ENCODE peak calls at places on chromosomes 3 and 15, in ten cellular contexts. E is breast epithelium, K is mucosa of descending colon, P is left ventricle myocardium inferior, W is cardiac fibroblast, Q is coronary artery, S is heart left ventricle, J is fibroblast of the aortic adventitia, L is mammary epithelial cell, I is HL-60. Y is an unnamed sample.

GRCh38 chr15:48858401-48858800 is 19.5 kb upstream of the EID1 start:
- DNase-seq in E (no peak), K (no peak), P (no peak), W (peak), Q (no peak), S (no peak), J (peak), L (peak), I (no peak), Y (peak)

GRCh38 chr3:187101184-187102072 is 37.9 kb downstream of the RPL39L start:
- DNase-seq in E (peak), K (peak), P (peak), W (peak), Q (peak), S (peak), J (peak), L (peak), I (peak), Y (peak)

GRCh38 chr3:127532561-127533203 is 57.9 kb downstream of the TPRA1 start:
- DNase-seq in E (no peak), K (no peak), P (no peak), W (no peak), Q (peak), S (no peak), J (no peak), L (no peak), I (no peak), Y (no peak)

GRCh38 chr3:171315919-171316318 is 144.3 kb downstream of the TNIK start:
- DNase-seq in E (no peak), K (no peak), P (no peak), W (no peak), Q (no peak), S (no peak), J (no peak), L (no peak), I (no peak), Y (no peak)

GRCh38 chr15:32683906-32684584 is 33.8 kb upstream of the GREM1 start:
- DNase-seq in E (no peak), K (no peak), P (no peak), W (peak), Q (no peak), S (no peak), J (peak), L (peak), I (peak), Y (peak)

GRCh38 chr15:38076806-38077205 is 142.4 kb downstream of the TMCO5A start:
- DNase-seq in E (no peak), K (no peak), P (no peak), W (no peak), Q (no peak), S (no peak), J (no peak), L (no peak), I (no peak), Y (no peak)

GRCh38 chr3:43413676-43414368 is 127.5 kb downstream of the SNRK start:
- DNase-seq in E (no peak), K (no peak), P (no peak), W (peak), Q (no peak), S (no peak), J (no peak), L (no peak), I (no peak), Y (no peak)

GRCh38 chr3:151058742-151059141 is 26.7 kb upstream of the MED12L start:
- DNase-seq in E (no peak), K (no peak), P (no peak), W (no peak), Q (no peak), S (no peak), J (no peak), L (no peak), I (no peak), Y (no peak)

GRCh38 chr3:46576899-46577298 is 10.8 kb upstream of the LRRC2 start:
- DNase-seq in E (no peak), K (no peak), P (no peak), W (no peak), Q (no peak), S (no peak), J (no peak), L (no peak), I (no peak), Y (no peak)

GRCh38 chr3:11198070-11198469 is 43.8 kb downstream of the HRH1 start:
- DNase-seq in E (no peak), K (no peak), P (no peak), W (no peak), Q (no peak), S (no peak), J (no peak), L (no peak), I (no peak), Y (no peak)

GRCh38 chr3:42194943-42195510 is 71.0 kb downstream of the CCK start:
- DNase-seq in E (no peak), K (no peak), P (no peak), W (no peak), Q (no peak), S (no peak), J (no peak), L (no peak), I (no peak), Y (no peak)

GRCh38 chr15:80489030-80489594 is 84.9 kb downstream of the ARNT2 start:
- DNase-seq in E (no peak), K (no peak), P (no peak), W (peak), Q (no peak), S (no peak), J (peak), L (no peak), I (no peak), Y (peak)

GRCh38 chr3:37125195-37125594 is 49.2 kb downstream of the LRRFIP2 start:
- DNase-seq in E (no peak), K (peak), P (no peak), W (no peak), Q (no peak), S (no peak), J (no peak), L (no peak), I (no peak), Y (no peak)

GRCh38 chr3:47425383-47425778 is 44.6 kb downstream of the PTPN23 start:
- DNase-seq in E (no peak), K (no peak), P (no peak), W (no peak), Q (no peak), S (no peak), J (no peak), L (no peak), I (no peak), Y (no peak)

GRCh38 chr3:44125241-44125640 is 116.4 kb upstream of the TOPAZ1 start:
- DNase-seq in E (no peak), K (no peak), P (no peak), W (peak), Q (no peak), S (no peak), J (peak), L (no peak), I (no peak), Y (peak)

GRCh38 chr15:70099966-70100494 is 2.3 kb upstream of the TLE3 start:
- DNase-seq in E (no peak), K (no peak), P (no peak), W (no peak), Q (no peak), S (no peak), J (no peak), L (no peak), I (peak), Y (no peak)

GRCh38 chr3:181709537-181710279 is 2.0 kb upstream of the SOX2 start:
- DNase-seq in E (no peak), K (peak), P (peak), W (peak), Q (no peak), S (peak), J (peak), L (peak), I (peak), Y (peak)

GRCh38 chr3:132881756-132882409 is 156.3 kb upstream of the TMEM108 start:
- DNase-seq in E (no peak), K (no peak), P (no peak), W (no peak), Q (no peak), S (no peak), J (no peak), L (no peak), I (no peak), Y (no peak)

GRCh38 chr3:146953523-146954125 is 348.5 kb upstream of the PLSCR5 start:
- DNase-seq in E (no peak), K (no peak), P (no peak), W (no peak), Q (no peak), S (no peak), J (peak), L (no peak), I (no peak), Y (peak)

GRCh38 chr3:46087871-46088270 is 60.6 kb upstream of the XCR1 start:
- DNase-seq in E (no peak), K (no peak), P (no peak), W (peak), Q (no peak), S (no peak), J (peak), L (no peak), I (peak), Y (peak)

GRCh38 chr3:114552527-114552812 is 258.6 kb downstream of the TIGIT start:
- DNase-seq in E (no peak), K (no peak), P (no peak), W (no peak), Q (no peak), S (no peak), J (peak), L (no peak), I (no peak), Y (no peak)

GRCh38 chr3:159593927-159594605 is 394.6 kb upstream of the IL12A start:
- DNase-seq in E (no peak), K (no peak), P (no peak), W (peak), Q (no peak), S (no peak), J (no peak), L (no peak), I (no peak), Y (no peak)
- H3K4me3 ChIP-seq in E (no peak), K (no peak), P (no peak), W (no peak), Q (no peak), S (no peak), J (no peak), L (no peak), I (no peak), Y (no peak)

GRCh38 chr3:12484198-12484982 is at the start of gene TSEN2:
- DNase-seq in E (peak), K (peak), P (peak), W (peak), Q (peak), S (peak), J (peak), L (peak), I (peak), Y (peak)
- TF ChIP-seq CTCF in E (no peak), K (peak), P (peak), W (no peak), Q (no peak), S (peak), J (peak), L (no peak), I (no peak), Y (peak)

GRCh38 chr15:36898522-36899126 is 201.7 kb downstream of the MEIS2 start:
- DNase-seq in E (no peak), K (no peak), P (no peak), W (no peak), Q (no peak), S (no peak), J (no peak), L (no peak), I (no peak), Y (no peak)

GRCh38 chr15:36901012-36901411 is 199.3 kb downstream of the MEIS2 start:
- DNase-seq in E (no peak), K (no peak), P (no peak), W (no peak), Q (no peak), S (no peak), J (no peak), L (no peak), I (no peak), Y (no peak)

GRCh38 chr15:36899696-36900095 is 200.7 kb downstream of the MEIS2 start:
- DNase-seq in E (no peak), K (no peak), P (no peak), W (no peak), Q (no peak), S (no peak), J (peak), L (no peak), I (no peak), Y (no peak)

GRCh38 chr15:36896949-36897348 is 203.4 kb downstream of the MEIS2 start:
- DNase-seq in E (no peak), K (no peak), P (no peak), W (no peak), Q (no peak), S (no peak), J (no peak), L (no peak), I (no peak), Y (no peak)

DNA sequence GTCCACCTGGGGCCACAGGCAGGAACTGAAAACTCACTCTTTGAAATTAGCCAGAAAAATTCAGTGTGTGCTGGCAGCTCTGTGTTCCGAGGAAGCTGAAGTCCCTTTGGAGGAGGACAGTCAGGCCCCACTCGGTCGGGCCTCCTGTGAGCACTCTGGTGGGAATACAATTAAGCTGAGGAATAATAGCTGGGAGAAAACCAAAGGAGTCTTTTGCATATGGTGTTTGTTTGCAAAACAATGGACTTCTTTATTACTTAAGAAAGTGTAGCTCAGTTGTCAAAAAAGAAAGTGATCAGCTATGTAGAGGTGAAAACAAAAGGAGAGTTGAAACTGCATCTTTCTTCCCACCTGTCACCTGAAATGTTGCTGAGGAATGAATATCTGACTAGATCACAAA is 202.5 kb downstream of the MEIS2 start:
- DNase-seq in E (no peak), K (no peak), P (no peak), W (no peak), Q (no peak), S (no peak), J (no peak), L (no peak), I (no peak), Y (no peak)
- H3K4me3 ChIP-seq in E (no peak), K (no peak), P (no peak), W (no peak), Q (no peak), S (no peak), J (no peak), L (no peak), I (no peak), Y (no peak)

GRCh38 chr3:128621931-128622330 is 28.7 kb downstream of the RPN1 start:
- DNase-seq in E (no peak), K (no peak), P (no peak), W (no peak), Q (no peak), S (no peak), J (no peak), L (no peak), I (no peak), Y (no peak)

GRCh38 chr3:128621234-128621633 is 29.4 kb downstream of the RPN1 start:
- DNase-seq in E (no peak), K (no peak), P (no peak), W (no peak), Q (no peak), S (no peak), J (no peak), L (no peak), I (no peak), Y (no peak)

GRCh38 chr3:128623762-128624176 is 26.8 kb downstream of the RPN1 start:
- DNase-seq in E (no peak), K (no peak), P (no peak), W (peak), Q (no peak), S (no peak), J (peak), L (no peak), I (no peak), Y (peak)

GRCh38 chr3:128624526-128625138 is 26.0 kb downstream of the RPN1 start:
- DNase-seq in E (no peak), K (no peak), P (no peak), W (peak), Q (no peak), S (no peak), J (no peak), L (no peak), I (no peak), Y (no peak)

GRCh38 chr3:128625409-128625945 is 25.1 kb downstream of the RPN1 start:
- DNase-seq in E (no peak), K (no peak), P (no peak), W (no peak), Q (no peak), S (no peak), J (no peak), L (no peak), I (no peak), Y (no peak)
- TF ChIP-seq CTCF in E (no peak), K (no peak), P (no peak), W (no peak), Q (no peak), S (no peak), J (no peak), L (no peak), I (no peak), Y (no peak)

DNA sequence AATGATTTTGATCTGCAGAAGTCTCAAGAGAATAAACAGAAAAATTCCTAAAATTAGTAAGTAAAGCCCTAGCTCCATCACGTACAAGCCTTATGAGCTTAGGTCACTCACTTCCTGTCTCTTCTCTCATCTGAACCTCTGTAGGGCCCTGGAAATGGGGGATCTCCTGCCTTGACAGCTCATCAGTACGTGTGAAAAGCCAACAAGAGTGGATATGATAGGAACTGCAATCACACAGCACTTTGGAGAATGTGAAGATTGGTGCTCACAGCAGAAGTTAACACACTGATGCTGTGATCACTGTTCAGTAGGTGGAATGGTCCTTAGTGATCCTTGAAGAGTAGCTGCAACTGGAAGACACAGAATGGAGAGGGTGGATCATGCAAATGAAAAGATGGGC is 27.8 kb upstream of the ALDH1L1 start:
- DNase-seq in E (no peak), K (no peak), P (no peak), W (no peak), Q (no peak), S (no peak), J (no peak), L (no peak), I (no peak), Y (peak)
- H3K4me3 ChIP-seq in E (no peak), K (no peak), P (no peak), W (no peak), Q (no peak), S (no peak), J (no peak), L (no peak), I (no peak), Y (no peak)

GRCh38 chr15:50009634-50010033 is 109.4 kb downstream of the ATP8B4 start:
- DNase-seq in E (no peak), K (peak), P (no peak), W (no peak), Q (no peak), S (no peak), J (no peak), L (no peak), I (no peak), Y (no peak)

DNA sequence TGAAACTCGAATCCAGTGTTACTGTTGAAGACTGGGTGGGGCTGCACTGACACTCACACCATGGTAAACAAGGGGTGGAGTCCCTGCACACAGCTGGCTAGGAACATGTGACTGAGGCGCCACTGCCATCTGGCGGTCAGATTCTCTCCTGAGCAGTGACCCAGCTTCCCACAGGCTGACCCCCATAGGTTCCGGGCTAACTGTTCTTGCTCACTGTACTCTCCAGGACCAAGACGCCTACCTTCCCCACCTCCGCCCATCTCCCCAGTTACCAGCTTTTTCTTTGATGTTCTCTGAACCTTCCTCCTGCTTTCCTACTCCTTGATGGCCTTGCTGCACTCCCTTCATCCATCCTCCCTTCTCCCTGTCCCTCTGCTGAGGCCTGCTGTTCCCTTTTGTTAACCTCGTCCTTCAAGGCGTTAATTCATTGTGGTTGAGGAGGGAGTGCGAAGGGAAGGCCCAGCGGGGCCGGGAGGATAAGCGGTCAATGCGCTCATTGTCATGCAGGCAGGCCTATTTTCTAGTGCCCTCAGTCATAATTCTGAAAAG is 115.2 kb downstream of the ATP8B4 start:
- DNase-seq in E (peak), K (peak), P (peak), W (peak), Q (peak), S (peak), J (peak), L (peak), I (peak), Y (peak)
- TF ChIP-seq CTCF in E (peak), K (peak), P (peak), W (peak), Q (peak), S (peak), J (peak), L (peak), I (peak), Y (peak)

Y was measured in fibroblast of mammary gland.